ENCODE peak calls at places on chromosome 3, in seven cellular contexts. R is A549, H is body of pancreas, T is transverse colon, W is heart left ventricle, U is spleen, Z is ovary. I is an unnamed sample.

GRCh38 chr3:104359546-104359945 is 1007.2 kb upstream of the ALCAM start:
- DNase-seq in R (no peak), H (no peak), T (no peak), W (no peak), U (no peak), Z (no peak), I (no peak)

GRCh38 chr3:71684752-71685151 is 40.5 kb downstream of the EIF4E3 start:
- DNase-seq in R (no peak), H (peak), T (no peak), W (no peak), U (no peak), Z (peak), I (peak)

GRCh38 chr3:17678116-17678741 is 64.2 kb downstream of the TBC1D5 start:
- DNase-seq in R (no peak), H (no peak), T (no peak), W (no peak), U (no peak), Z (no peak), I (no peak)

GRCh38 chr3:133792171-133792763 is 13.3 kb upstream of the SRPRB start:
- DNase-seq in R (no peak), H (no peak), T (no peak), W (no peak), U (no peak), Z (no peak), I (no peak)

GRCh38 chr3:51668756-51669155 is 2.3 kb upstream of the TEX264 start:
- DNase-seq in R (no peak), H (no peak), T (no peak), W (no peak), U (no peak), Z (no peak), I (no peak)

GRCh38 chr3:41350441-41350840 is 151.1 kb downstream of the CTNNB1 start:
- DNase-seq in R (no peak), H (no peak), T (no peak), W (no peak), U (no peak), Z (no peak), I (no peak)

GRCh38 chr3:134846943-134847342 is 51.9 kb downstream of the EPHB1 start:
- DNase-seq in R (peak), H (peak), T (no peak), W (peak), U (no peak), Z (no peak), I (no peak)

GRCh38 chr3:14203521-14204079 is 25.0 kb downstream of the LSM3 start:
- DNase-seq in R (peak), H (peak), T (peak), W (peak), U (no peak), Z (peak), I (peak)

GRCh38 chr3:102178817-102179216 is 256.0 kb upstream of the ZPLD1 start:
- DNase-seq in R (no peak), H (no peak), T (no peak), W (no peak), U (no peak), Z (no peak), I (no peak)

GRCh38 chr3:136018876-136019275 is 53.3 kb downstream of the PPP2R3A start:
- DNase-seq in R (no peak), H (no peak), T (no peak), W (no peak), U (no peak), Z (no peak), I (no peak)

GRCh38 chr3:156259896-156260788 is 139.8 kb downstream of the KCNAB1 start:
- DNase-seq in R (no peak), H (no peak), T (no peak), W (no peak), U (no peak), Z (no peak), I (no peak)

GRCh38 chr3:178406206-178406605 is 130.0 kb upstream of the KCNMB2 start:
- DNase-seq in R (no peak), H (no peak), T (no peak), W (no peak), U (no peak), Z (no peak), I (no peak)

GRCh38 chr3:150248116-150248864 is 159.8 kb upstream of the TSC22D2 start:
- DNase-seq in R (no peak), H (no peak), T (no peak), W (no peak), U (no peak), Z (peak), I (no peak)

GRCh38 chr3:71299160-71299559 is 284.4 kb downstream of the FOXP1 start:
- DNase-seq in R (no peak), H (no peak), T (no peak), W (no peak), U (no peak), Z (no peak), I (no peak)

DNA sequence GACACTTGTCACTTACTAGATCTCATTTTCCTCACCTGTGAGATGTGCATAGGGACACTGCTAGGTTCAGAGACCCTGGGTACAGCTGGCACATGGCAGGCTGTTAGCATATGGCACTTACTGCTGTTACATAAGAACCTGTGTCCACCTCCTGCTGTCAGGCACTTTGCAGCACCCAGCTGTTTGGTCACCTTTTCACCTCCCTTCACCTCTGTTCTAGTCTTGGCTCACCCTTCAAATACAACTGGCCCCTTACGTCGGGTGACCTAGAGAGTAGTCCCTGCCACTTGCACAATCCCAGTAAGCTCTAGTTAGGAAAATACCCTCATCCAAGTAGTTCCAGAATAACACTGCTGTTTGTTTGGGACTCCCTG is 78.3 kb downstream of the ABHD5 start:
- DNase-seq in R (no peak), H (no peak), T (no peak), W (no peak), U (no peak), Z (no peak), I (no peak)
- H3K4me3 ChIP-seq in R (no peak), H (no peak), T (no peak), W (no peak), U (peak), Z (peak), I (no peak)

GRCh38 chr3:21901504-21901903 is 150.5 kb upstream of the ZNF385D start:
- DNase-seq in R (no peak), H (no peak), T (no peak), W (no peak), U (no peak), Z (no peak), I (no peak)

DNA sequence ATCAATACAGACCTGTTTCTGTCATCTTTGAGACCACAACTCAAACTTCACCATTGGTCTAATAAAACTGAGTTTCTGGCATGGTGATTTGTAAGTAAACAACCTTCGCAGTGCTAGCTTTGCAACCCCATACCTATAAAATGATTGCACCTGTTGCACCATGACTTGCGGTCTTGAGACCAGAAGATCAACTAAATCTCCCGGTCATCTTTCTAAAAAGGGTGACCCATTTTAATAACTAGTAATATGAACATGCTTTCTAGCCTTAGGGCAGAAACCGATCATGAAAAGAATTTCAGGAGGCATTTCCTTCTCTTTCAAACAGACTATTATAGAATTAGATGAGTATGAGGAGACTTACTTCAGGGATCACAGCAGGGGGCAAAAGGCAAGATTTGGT is 151.9 kb upstream of the ZNF385D start:
- DNase-seq in R (no peak), H (no peak), T (no peak), W (no peak), U (no peak), Z (no peak), I (no peak)
- TF ChIP-seq CTCF in R (no peak), H (no peak), T (no peak), W (no peak), U (no peak), Z (no peak), I (no peak)

DNA sequence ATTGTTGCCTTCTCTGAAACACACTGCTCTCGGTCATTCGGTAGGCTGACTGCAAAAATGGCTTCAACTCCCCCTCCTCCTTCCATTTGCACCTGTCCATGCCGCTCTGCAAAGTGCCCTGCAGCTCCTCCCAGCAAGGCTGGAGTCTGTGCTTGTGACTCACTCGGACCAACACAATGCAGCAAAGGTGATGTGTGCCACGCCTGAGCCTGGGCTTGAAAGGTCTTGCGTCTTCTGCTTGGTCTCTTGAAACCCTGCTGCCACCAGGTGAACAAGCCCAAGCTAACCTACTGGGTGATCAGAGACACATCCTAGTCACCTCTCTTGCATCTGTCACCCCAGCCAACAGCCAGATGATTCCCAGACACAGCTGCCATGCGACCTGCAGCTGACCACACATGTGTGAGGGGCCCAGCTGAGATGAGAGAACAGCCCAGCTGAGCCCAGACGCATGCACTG is 71.1 kb downstream of the MGLL start:
- DNase-seq in R (no peak), H (no peak), T (no peak), W (no peak), U (peak), Z (no peak), I (no peak)
- TF ChIP-seq POLR2A in R (no peak), H (no peak), T (no peak), W (no peak), U (no peak), Z (no peak), I (no peak)

GRCh38 chr3:147937891-147938290 is 528.7 kb downstream of the ZIC1 start:
- DNase-seq in R (no peak), H (no peak), T (no peak), W (no peak), U (no peak), Z (no peak), I (no peak)

GRCh38 chr3:147930417-147930816 is 521.3 kb downstream of the ZIC1 start:
- DNase-seq in R (no peak), H (no peak), T (no peak), W (no peak), U (no peak), Z (no peak), I (no peak)

GRCh38 chr3:147937341-147937740 is 528.2 kb downstream of the ZIC1 start:
- DNase-seq in R (no peak), H (no peak), T (no peak), W (no peak), U (no peak), Z (no peak), I (no peak)

GRCh38 chr3:147939425-147940196 is 530.4 kb downstream of the ZIC1 start:
- DNase-seq in R (no peak), H (no peak), T (no peak), W (no peak), U (no peak), Z (no peak), I (no peak)

GRCh38 chr3:147934316-147935188 is 525.4 kb downstream of the ZIC1 start:
- DNase-seq in R (no peak), H (no peak), T (no peak), W (no peak), U (no peak), Z (no peak), I (no peak)
- H3K4me3 ChIP-seq in R (no peak), H (no peak), T (no peak), W (no peak), U (no peak), Z (no peak), I (no peak)

GRCh38 chr3:123745184-123745855 is 138.8 kb downstream of the MYLK start:
- DNase-seq in R (no peak), H (no peak), T (no peak), W (no peak), U (no peak), Z (no peak), I (no peak)
- TF ChIP-seq CTCF in R (peak), H (no peak), T (peak), W (no peak), U (no peak), Z (no peak), I (no peak)

GRCh38 chr3:79815478-79815877 is 47.7 kb upstream of the ROBO1 start:
- DNase-seq in R (no peak), H (no peak), T (no peak), W (no peak), U (no peak), Z (no peak), I (no peak)

GRCh38 chr3:79809106-79809505 is 41.3 kb upstream of the ROBO1 start:
- DNase-seq in R (no peak), H (no peak), T (no peak), W (no peak), U (no peak), Z (no peak), I (no peak)

GRCh38 chr3:79808515-79808914 is 40.7 kb upstream of the ROBO1 start:
- DNase-seq in R (no peak), H (no peak), T (no peak), W (no peak), U (no peak), Z (no peak), I (no peak)

GRCh38 chr3:79810101-79810500 is 42.3 kb upstream of the ROBO1 start:
- DNase-seq in R (no peak), H (no peak), T (no peak), W (no peak), U (no peak), Z (no peak), I (no peak)

GRCh38 chr3:79810529-79810928 is 42.7 kb upstream of the ROBO1 start:
- DNase-seq in R (no peak), H (no peak), T (no peak), W (no peak), U (no peak), Z (no peak), I (no peak)
- TF ChIP-seq POLR2A in R (no peak), H (no peak), T (no peak), W (no peak), U (no peak), Z (no peak), I (no peak)